ENCODE peak calls at places on chromosome 22, in six cellular contexts. F is stimulated activated CD4-positive, alpha-beta T cell treated with anti-CD3 and anti-CD28 coated beads, Interleukin-4, amount 100 ng/mL, for 4 hours; Q is activated CD4-positive, CD25-positive, alpha-beta regulatory T cell; G is COLO829; A is endothelial cell; S is CD8-positive, alpha-beta T cell. L is an unnamed sample.

GRCh38 chr22:22076937-22077703 is 94.5 kb upstream of the TOP3B start:
- DNase-seq in F (no peak), Q (no peak), G (no peak), A (no peak), S (no peak), L (no peak)

GRCh38 chr22:37409031-37409430 is 18.2 kb downstream of the ELFN2 start:
- DNase-seq in F (no peak), Q (no peak), G (no peak), A (no peak), S (no peak), L (no peak)

GRCh38 chr22:30321461-30321860 is 5.3 kb downstream of the TBC1D10A start:
- DNase-seq in F (no peak), Q (no peak), G (no peak), A (no peak), S (no peak), L (no peak)

GRCh38 chr22:48714231-48714630 is 1113.4 kb downstream of the BRD1 start:
- DNase-seq in F (no peak), Q (no peak), G (no peak), A (no peak), S (no peak), L (no peak)

GRCh38 chr22:24426859-24427499 is 420 bp upstream of the ADORA2A start:
- DNase-seq in F (no peak), Q (no peak), G (no peak), A (no peak), S (no peak), L (no peak)

GRCh38 chr22:36277482-36278291 is 24.8 kb downstream of the APOL1 start:
- DNase-seq in F (peak), Q (peak), G (peak), A (peak), S (peak), L (peak)

GRCh38 chr22:30591191-30591587 is 521 bp downstream of the PES1 start:
- DNase-seq in F (no peak), Q (no peak), G (no peak), A (no peak), S (no peak), L (no peak)

GRCh38 chr22:46408568-46409506 is 73.3 kb downstream of the TRMU start:
- DNase-seq in F (no peak), Q (no peak), G (no peak), A (no peak), S (no peak), L (no peak)

GRCh38 chr22:38750638-38751037 is 5.2 kb downstream of the SUN2 start:
- DNase-seq in F (no peak), Q (no peak), G (no peak), A (no peak), S (no peak), L (no peak)

GRCh38 chr22:46392137-46392844 is 56.8 kb downstream of the TRMU start:
- DNase-seq in F (no peak), Q (no peak), G (no peak), A (no peak), S (no peak), L (no peak)

GRCh38 chr22:38454011-38454360 is 1.0 kb downstream of the KCNJ4 start:
- DNase-seq in F (no peak), Q (no peak), G (no peak), A (no peak), S (no peak), L (no peak)

GRCh38 chr22:36977401-36977861 is 41.8 kb downstream of the TST start:
- DNase-seq in F (peak), Q (peak), G (no peak), A (peak), S (peak), L (peak)

GRCh38 chr22:23204541-23205157 is 24.3 kb downstream of the BCR start:
- DNase-seq in F (no peak), Q (no peak), G (no peak), A (no peak), S (no peak), L (no peak)

L was measured in cardiac muscle cell.